ENCODE peak calls at places on chromosomes 4 and X, in seven cellular contexts. A is SK-N-SH, D is GM12878, V is K562, Z is T47D, C is HepG2, I is H1. W is an unnamed sample.

GRCh38 chr4:132827522-132827921 is 321.6 kb upstream of the PCDH10 start:
- DNase-seq in A (no peak), D (peak), V (no peak), I (no peak), Z (no peak), C (no peak), W (no peak)

GRCh38 chr4:151173751-151174325 is 74.4 kb downstream of the RPS3A start:
- DNase-seq in A (no peak), D (no peak), Z (no peak), C (no peak), V (no peak), I (no peak), W (no peak)

GRCh38 chrX:153909024-153909979 is 4.8 kb downstream of the AVPR2 start:
- DNase-seq in V (peak), D (no peak), Z (no peak), C (peak), I (no peak), A (peak), W (no peak)

GRCh38 chr4:79227896-79228295 is 98.0 kb downstream of the NAA11 start:
- DNase-seq in C (no peak), I (no peak), Z (no peak), V (no peak), D (no peak), A (no peak), W (no peak)

GRCh38 chr4:125283702-125284279 is 31.0 kb upstream of the FAT4 start:
- DNase-seq in I (no peak), Z (peak), C (peak), D (no peak), A (peak), V (peak), W (peak)

GRCh38 chr4:88297725-88298453 is 13.5 kb upstream of the PPM1K start:
- DNase-seq in C (no peak), A (no peak), V (peak), D (no peak), I (no peak), Z (no peak), W (no peak)

GRCh38 chrX:22686138-22686541 is 313.6 kb upstream of the DDX53 start:
- DNase-seq in V (no peak), D (no peak), Z (peak), I (no peak), C (no peak), A (peak), W (no peak)

GRCh38 chrX:63275127-63275526 is 76.0 kb downstream of the SPIN4 start:
- DNase-seq in C (peak), V (peak), D (peak), Z (peak), A (peak), I (no peak), W (peak)

GRCh38 chr4:184313710-184314659 is 96.3 kb upstream of the ENPP6 start:
- DNase-seq in V (no peak), A (no peak), I (no peak), Z (no peak), C (no peak), D (peak), W (no peak)

GRCh38 chr4:55736605-55737183 is 82.9 kb upstream of the EXOC1L start:
- DNase-seq in D (no peak), A (peak), C (no peak), V (no peak), I (no peak), Z (peak), W (peak)

GRCh38 chrX:111372065-111372464 is 39.9 kb downstream of the DCX start:
- DNase-seq in Z (no peak), D (no peak), A (no peak), V (no peak), C (no peak), I (no peak), W (no peak)

GRCh38 chrX:23919706-23920320 is 12.0 kb downstream of the CXorf58 start:
- DNase-seq in V (no peak), A (no peak), Z (peak), D (no peak), I (no peak), C (peak), W (no peak)

GRCh38 chrX:84047339-84047738 is 140.7 kb downstream of the RPS6KA6 start:
- DNase-seq in V (no peak), C (no peak), Z (no peak), I (no peak), A (no peak), D (no peak), W (no peak)

GRCh38 chrX:65755786-65756185 is 88.3 kb downstream of the MSN start:
- DNase-seq in V (no peak), I (no peak), A (no peak), D (no peak), Z (no peak), C (no peak), W (no peak)

GRCh38 chrX:27915617-27916016 is 65.6 kb downstream of the DCAF8L1 start:
- DNase-seq in A (no peak), Z (no peak), V (no peak), D (peak), C (no peak), I (no peak), W (no peak)

GRCh38 chr4:147749811-147750321 is 18.0 kb downstream of the ARHGAP10 start:
- DNase-seq in I (no peak), A (no peak), V (no peak), D (peak), Z (peak), C (no peak), W (no peak)

GRCh38 chr4:140839888-140840790 is 84.0 kb upstream of the TBC1D9 start:
- DNase-seq in Z (no peak), D (no peak), A (no peak), V (no peak), I (no peak), C (no peak), W (no peak)

GRCh38 chr4:78645853-78646757 is 94.5 kb downstream of the ANXA3 start:
- DNase-seq in A (no peak), Z (peak), V (peak), I (no peak), C (peak), D (no peak), W (no peak)

GRCh38 chr4:38759077-38759789 is 23.6 kb downstream of the TLR10 start:
- DNase-seq in V (peak), C (peak), Z (peak), I (peak), D (peak), A (peak), W (no peak)

GRCh38 chr4:74618659-74619058 is 173.7 kb downstream of the AREG start:
- DNase-seq in Z (peak), C (no peak), V (no peak), A (no peak), D (no peak), I (no peak), W (no peak)

GRCh38 chrX:81308086-81308852 is 106.4 kb downstream of the SH3BGRL start:
- DNase-seq in Z (no peak), C (no peak), D (no peak), A (no peak), I (no peak), V (peak), W (no peak)

GRCh38 chr4:72779256-72779655 is 210.2 kb upstream of the ADAMTS3 start:
- DNase-seq in A (no peak), C (no peak), V (no peak), D (no peak), Z (no peak), I (no peak), W (no peak)

GRCh38 chr4:89288430-89288829 is 19.2 kb downstream of the GPRIN3 start:
- DNase-seq in V (no peak), D (no peak), Z (no peak), I (no peak), C (no peak), A (no peak), W (no peak)

GRCh38 chr4:48909697-48910096 is 3.1 kb upstream of the OCIAD2 start:
- DNase-seq in Z (no peak), C (no peak), I (peak), D (no peak), A (peak), V (peak), W (peak)

GRCh38 chr4:133146574-133147198 is 2.4 kb upstream of the PCDH10 start:
- DNase-seq in V (peak), C (peak), I (no peak), D (no peak), Z (peak), A (peak), W (no peak)

GRCh38 chr4:20368926-20369325 is 117.2 kb downstream of the SLIT2 start:
- DNase-seq in V (no peak), A (no peak), D (no peak), C (no peak), Z (no peak), I (no peak), W (no peak)

GRCh38 chr4:139783761-139784484 is 118.3 kb downstream of the MGST2 start:
- DNase-seq in V (no peak), Z (no peak), C (peak), A (peak), I (no peak), D (no peak), W (no peak)

GRCh38 chr4:80026080-80026479 is 46.9 kb downstream of the ANTXR2 start:
- DNase-seq in D (no peak), Z (no peak), I (no peak), C (no peak), A (no peak), V (peak), W (no peak)

GRCh38 chrX:65874110-65874509 is 165.8 kb downstream of the VSIG4 start:
- DNase-seq in D (no peak), A (no peak), C (no peak), I (no peak), V (peak), Z (no peak), W (no peak)

GRCh38 chr4:148444296-148445070 is 2.3 kb upstream of the NR3C2 start:
- DNase-seq in A (peak), V (no peak), I (no peak), D (no peak), C (no peak), Z (no peak), W (no peak)

GRCh38 chrX:43969504-43970501 is 3.4 kb downstream of the NDP start:
- DNase-seq in D (no peak), V (no peak), Z (peak), A (no peak), C (no peak), I (no peak), W (no peak)

GRCh38 chr4:54879576-54879975 is 221.8 kb downstream of the KIT start:
- DNase-seq in V (no peak), Z (no peak), I (no peak), A (no peak), C (no peak), D (no peak), W (no peak)

GRCh38 chrX:153495362-153495751 is 577 bp downstream of the BGN start:
- DNase-seq in Z (no peak), D (no peak), V (no peak), A (no peak), C (no peak), I (no peak), W (no peak)

GRCh38 chrX:67784712-67785111 is 240.9 kb downstream of the AR start:
- DNase-seq in A (no peak), I (no peak), Z (no peak), V (no peak), D (no peak), C (no peak), W (no peak)

GRCh38 chr4:159283697-159284492 is 181.0 kb downstream of the RAPGEF2 start:
- DNase-seq in D (no peak), A (no peak), Z (no peak), V (no peak), C (no peak), I (peak), W (no peak)

GRCh38 chrX:45756562-45756961 is 555.9 kb upstream of the DIPK2B start:
- DNase-seq in V (no peak), I (no peak), Z (peak), A (no peak), D (no peak), C (no peak), W (no peak)
- TF ChIP-seq JUND in V (no peak), I (no peak), Z (no peak), A (no peak), D (no peak), C (no peak), W (no peak)

DNA sequence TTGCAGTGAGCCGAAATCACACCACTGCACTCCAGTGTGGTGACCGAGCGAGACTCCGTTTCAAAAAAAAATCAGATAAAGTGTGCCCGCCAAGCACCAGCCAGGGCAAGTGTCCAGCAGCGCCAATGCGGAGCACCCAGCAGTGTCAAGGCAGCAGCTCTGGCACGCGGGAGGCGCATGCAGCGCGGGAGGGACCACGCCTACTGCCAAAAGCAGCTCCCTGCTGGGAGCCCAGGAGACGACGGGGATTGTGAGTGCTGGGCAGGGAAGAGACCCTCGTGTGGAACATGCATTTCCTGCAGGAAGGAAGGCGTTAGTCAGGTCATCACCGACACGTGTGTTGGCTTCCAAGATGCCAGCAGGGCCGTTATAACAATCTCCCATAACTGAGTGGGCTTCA is 10.4 kb downstream of the FAM53A start:
- DNase-seq in A (no peak), V (no peak), I (no peak), C (no peak), D (no peak), Z (no peak), W (no peak)
- TF ChIP-seq JUND in A (no peak), V (no peak), I (no peak), C (no peak), D (no peak), Z (no peak), W (no peak)

GRCh38 chr4:101155859-101156430 is 191.4 kb downstream of the PPP3CA start:
- DNase-seq in C (no peak), I (no peak), A (no peak), D (no peak), Z (no peak), V (no peak), W (no peak)

GRCh38 chr4:101157415-101158135 is 189.8 kb downstream of the PPP3CA start:
- DNase-seq in C (no peak), V (no peak), Z (no peak), A (no peak), D (no peak), I (no peak), W (no peak)

GRCh38 chr4:101156619-101157310 is 190.6 kb downstream of the PPP3CA start:
- DNase-seq in V (no peak), D (no peak), Z (no peak), C (no peak), I (no peak), A (no peak), W (no peak)

GRCh38 chr4:101153653-101154052 is 193.7 kb downstream of the PPP3CA start:
- DNase-seq in C (no peak), D (no peak), I (no peak), Z (no peak), A (no peak), V (no peak), W (no peak)

GRCh38 chr4:101155368-101155767 is 192.0 kb downstream of the PPP3CA start:
- DNase-seq in I (no peak), V (no peak), Z (no peak), C (no peak), A (no peak), D (no peak), W (peak)
- TF ChIP-seq JUND in I (peak), V (no peak), Z (no peak), C (no peak), A (peak), D (no peak), W (peak)

GRCh38 chrX:41730101-41730500 is 6.1 kb downstream of the GPR82 start:
- DNase-seq in V (no peak), A (no peak), D (no peak), I (no peak), Z (no peak), C (no peak), W (no peak)
- TF ChIP-seq JUND in V (no peak), A (no peak), D (no peak), I (no peak), Z (no peak), C (no peak), W (no peak)

GRCh38 chrX:18607966-18608365 is 63.9 kb downstream of the RS1 start:
- DNase-seq in A (no peak), C (no peak), D (no peak), V (no peak), Z (no peak), I (no peak), W (no peak)
- TF ChIP-seq JUND in A (no peak), C (no peak), D (no peak), V (no peak), Z (no peak), I (no peak), W (no peak)

GRCh38 chr4:146398404-146398803 is 123.3 kb downstream of the SLC10A7 start:
- DNase-seq in I (no peak), C (no peak), A (no peak), V (no peak), Z (no peak), D (no peak), W (no peak)

GRCh38 chr4:146398896-146399443 is 122.8 kb downstream of the SLC10A7 start:
- DNase-seq in I (no peak), Z (no peak), C (no peak), A (peak), D (no peak), V (peak), W (no peak)

GRCh38 chr4:146407257-146407656 is 114.5 kb downstream of the SLC10A7 start:
- DNase-seq in C (no peak), A (no peak), Z (no peak), V (no peak), D (no peak), I (no peak), W (no peak)

GRCh38 chr4:146401274-146401673 is 120.5 kb downstream of the SLC10A7 start:
- DNase-seq in D (no peak), V (no peak), I (no peak), Z (no peak), C (no peak), A (no peak), W (no peak)
- TF ChIP-seq JUND in D (no peak), V (no peak), I (no peak), Z (no peak), C (no peak), A (no peak), W (no peak)

GRCh38 chr4:155805016-155805415 is 46.2 kb downstream of the GUCY1B1 start:
- DNase-seq in I (no peak), A (no peak), V (no peak), C (no peak), Z (no peak), D (no peak), W (no peak)

GRCh38 chr4:155807021-155807420 is 48.2 kb downstream of the GUCY1B1 start:
- DNase-seq in A (no peak), V (no peak), D (no peak), Z (no peak), C (no peak), I (no peak), W (no peak)

GRCh38 chr4:155811171-155811570 is 52.4 kb downstream of the GUCY1B1 start:
- DNase-seq in C (no peak), V (no peak), A (no peak), Z (no peak), I (no peak), D (no peak), W (no peak)

GRCh38 chr4:155809835-155810234 is 51.0 kb downstream of the GUCY1B1 start:
- DNase-seq in Z (peak), D (peak), C (peak), I (no peak), A (peak), V (peak), W (peak)
- TF ChIP-seq JUND in Z (no peak), D (no peak), C (no peak), I (no peak), A (no peak), V (no peak), W (no peak)

GRCh38 chr4:30842689-30843088 is 122.5 kb downstream of the PCDH7 start:
- DNase-seq in V (no peak), I (no peak), C (no peak), Z (no peak), D (no peak), A (no peak), W (no peak)
- TF ChIP-seq JUND in V (no peak), I (no peak), C (no peak), Z (no peak), D (no peak), A (no peak), W (no peak)